ENCODE peak calls at places on chromosomes 4 and X, in eight cellular contexts. E is psoas muscle, M is WTC11, Y is H9, S is cardiac fibroblast, B is neural crest cell, W is body of pancreas, X is GM13977. C is an unnamed sample.

GRCh38 chr4:170414961-170415360 is 325.2 kb upstream of the AADAT start:
- DNase-seq in B (no peak), S (no peak), Y (no peak), M (no peak), X (no peak), E (no peak), W (no peak), C (no peak)

GRCh38 chrX:16914058-16914457 is 32.4 kb upstream of the REPS2 start:
- DNase-seq in M (no peak), S (peak), Y (no peak), E (no peak), B (no peak), W (no peak), X (no peak), C (no peak)

GRCh38 chrX:49838374-49838773 is 9.3 kb downstream of the PAGE4 start:
- DNase-seq in S (peak), Y (peak), B (peak), W (peak), E (no peak), X (peak), M (peak), C (peak)

GRCh38 chrX:40172169-40172979 is 74.6 kb upstream of the BCOR start:
- DNase-seq in M (peak), X (no peak), W (peak), B (no peak), Y (peak), E (peak), S (peak), C (peak)

GRCh38 chr4:38306482-38307071 is 346.4 kb downstream of the PTTG2 start:
- DNase-seq in Y (no peak), E (no peak), X (peak), S (no peak), B (no peak), M (no peak), W (no peak), C (peak)

GRCh38 chr4:76194325-76194724 is 19.3 kb downstream of the SCARB2 start:
- DNase-seq in W (no peak), B (no peak), Y (no peak), S (peak), X (no peak), M (no peak), E (no peak), C (no peak)

GRCh38 chr4:109665783-109666455 is 37.3 kb downstream of the CASP6 start:
- DNase-seq in E (no peak), Y (no peak), X (no peak), W (no peak), M (no peak), B (no peak), S (no peak), C (no peak)

GRCh38 chrX:33987458-33987857 is 144.7 kb downstream of the FAM47A start:
- DNase-seq in W (no peak), X (no peak), M (no peak), E (no peak), B (no peak), Y (no peak), S (no peak), C (no peak)

GRCh38 chrX:104315555-104315954 is 60.8 kb upstream of the ESX1 start:
- DNase-seq in S (peak), M (no peak), W (no peak), B (no peak), Y (no peak), X (no peak), E (no peak), C (no peak)

GRCh38 chrX:136354201-136354600 is 53.4 kb downstream of the ADGRG4 start:
- DNase-seq in B (no peak), M (no peak), E (no peak), Y (no peak), X (no peak), S (no peak), W (no peak), C (no peak)

GRCh38 chr4:6152879-6153705 is 47.3 kb downstream of the JAKMIP1 start:
- DNase-seq in W (no peak), X (no peak), B (no peak), M (no peak), S (no peak), Y (no peak), E (no peak), C (no peak)

GRCh38 chr4:6732441-6733357 is 16.7 kb downstream of the BLOC1S4 start:
- DNase-seq in M (no peak), Y (no peak), S (peak), W (no peak), E (peak), B (no peak), X (no peak), C (no peak)

GRCh38 chr4:55993994-55994657 is 45.4 kb downstream of the CEP135 start:
- DNase-seq in X (peak), W (no peak), E (no peak), Y (no peak), B (no peak), S (no peak), M (no peak), C (peak)

GRCh38 chr4:162909952-162910351 is 256.7 kb downstream of the NAF1 start:
- DNase-seq in S (no peak), W (no peak), Y (no peak), E (no peak), M (no peak), B (no peak), X (no peak), C (no peak)

GRCh38 chrX:115898382-115899001 is 272.1 kb upstream of the AGTR2 start:
- DNase-seq in W (peak), S (peak), E (peak), M (no peak), X (peak), B (no peak), Y (peak), C (peak)

GRCh38 chrX:153519569-153520285 is 2.3 kb downstream of the ATP2B3 start:
- DNase-seq in M (no peak), S (no peak), Y (no peak), B (no peak), W (no peak), X (no peak), E (no peak), C (no peak)

GRCh38 chr4:6087669-6088068 is 69.4 kb upstream of the C4orf50 start:
- DNase-seq in M (peak), W (peak), Y (peak), X (no peak), E (no peak), S (peak), B (peak), C (no peak)

GRCh38 chr4:145438298-145438697 is 43.4 kb upstream of the SMAD1 start:
- DNase-seq in M (no peak), Y (no peak), X (no peak), W (no peak), S (no peak), B (no peak), E (no peak), C (no peak)

GRCh38 chr4:65007841-65008439 is 598.7 kb upstream of the TECRL start:
- DNase-seq in S (peak), W (peak), Y (no peak), B (peak), M (peak), X (peak), E (no peak), C (peak)

GRCh38 chr4:7000421-7001176 is 42.6 kb upstream of the TADA2B start:
- DNase-seq in W (no peak), E (no peak), X (no peak), M (no peak), B (no peak), Y (no peak), S (no peak), C (no peak)

GRCh38 chrX:135168533-135168932 is 2.7 kb downstream of the CT55 start:
- DNase-seq in X (no peak), B (no peak), Y (no peak), E (no peak), M (no peak), W (no peak), S (no peak), C (no peak)

GRCh38 chr4:52824603-52825310 is 37.4 kb upstream of the RASL11B start:
- DNase-seq in M (no peak), Y (peak), B (no peak), S (no peak), E (no peak), W (no peak), X (no peak), C (no peak)

GRCh38 chr4:106971586-106971985 is 64.5 kb downstream of the DKK2 start:
- DNase-seq in S (no peak), Y (no peak), B (no peak), E (no peak), X (no peak), W (no peak), M (no peak), C (no peak)

GRCh38 chr4:56050584-56050983 is 101.8 kb downstream of the CEP135 start:
- DNase-seq in E (no peak), S (no peak), M (no peak), B (no peak), Y (no peak), X (no peak), W (no peak), C (no peak)

GRCh38 chr4:48785302-48785701 is 5.2 kb upstream of the FRYL start:
- DNase-seq in Y (no peak), W (no peak), B (no peak), E (no peak), X (no peak), S (no peak), M (no peak), C (no peak)

GRCh38 chr4:143358923-143359694 is 22.4 kb downstream of the GAB1 start:
- DNase-seq in W (peak), Y (no peak), S (peak), X (peak), M (no peak), E (no peak), B (no peak), C (peak)

GRCh38 chr4:5199912-5200311 is 148.6 kb downstream of the STK32B start:
- DNase-seq in M (no peak), X (no peak), S (no peak), W (no peak), E (no peak), B (no peak), Y (no peak), C (no peak)

GRCh38 chr4:155948541-155948940 is 5.1 kb downstream of the CTSO start:
- DNase-seq in M (no peak), Y (no peak), X (no peak), S (no peak), B (no peak), W (no peak), E (no peak), C (no peak)

GRCh38 chr4:83639849-83640493 is 104.1 kb downstream of the GPAT3 start:
- DNase-seq in E (no peak), B (peak), S (peak), W (peak), M (peak), X (peak), Y (peak), C (peak)

GRCh38 chr4:99201687-99202086 is 17.4 kb downstream of the ADH6 start:
- DNase-seq in Y (no peak), X (no peak), S (peak), B (no peak), E (no peak), M (no peak), W (no peak), C (no peak)

GRCh38 chr4:189974056-189974455 is 33.4 kb downstream of the FRG1 start:
- DNase-seq in W (no peak), Y (no peak), B (no peak), E (no peak), S (peak), X (peak), M (no peak), C (peak)

GRCh38 chrX:44239036-44239435 is 104.4 kb downstream of the EFHC2 start:
- DNase-seq in M (no peak), X (no peak), S (no peak), W (no peak), B (no peak), Y (no peak), E (no peak), C (no peak)

GRCh38 chr4:62948108-62948507 is 1461.1 kb downstream of the TECRL start:
- DNase-seq in Y (no peak), E (no peak), X (no peak), B (no peak), M (no peak), S (no peak), W (no peak), C (no peak)

GRCh38 chr4:168126952-168127351 is 34.6 kb downstream of the ANXA10 start:
- DNase-seq in S (no peak), X (no peak), W (no peak), Y (no peak), B (no peak), M (no peak), E (no peak), C (no peak)

GRCh38 chrX:76184276-76184675 is 11.4 kb downstream of the PBDC1 start:
- DNase-seq in W (no peak), X (no peak), E (no peak), M (no peak), Y (no peak), S (peak), B (no peak), C (no peak)

GRCh38 chrX:22278375-22278774 is 5.7 kb downstream of the CBLL2 start:
- DNase-seq in B (no peak), S (peak), Y (no peak), X (no peak), E (no peak), M (no peak), W (no peak), C (no peak)
- TF ChIP-seq CTCF in B (no peak), S (no peak), Y (peak), X (no peak), E (no peak), M (no peak), W (no peak), C (no peak)

GRCh38 chr4:10347815-10348214 is 109.4 kb downstream of the ZNF518B start:
- DNase-seq in E (no peak), B (no peak), S (no peak), W (no peak), Y (no peak), X (no peak), M (no peak), C (no peak)
- TF ChIP-seq CTCF in E (no peak), B (no peak), S (no peak), W (no peak), Y (no peak), X (no peak), M (no peak), C (no peak)

DNA sequence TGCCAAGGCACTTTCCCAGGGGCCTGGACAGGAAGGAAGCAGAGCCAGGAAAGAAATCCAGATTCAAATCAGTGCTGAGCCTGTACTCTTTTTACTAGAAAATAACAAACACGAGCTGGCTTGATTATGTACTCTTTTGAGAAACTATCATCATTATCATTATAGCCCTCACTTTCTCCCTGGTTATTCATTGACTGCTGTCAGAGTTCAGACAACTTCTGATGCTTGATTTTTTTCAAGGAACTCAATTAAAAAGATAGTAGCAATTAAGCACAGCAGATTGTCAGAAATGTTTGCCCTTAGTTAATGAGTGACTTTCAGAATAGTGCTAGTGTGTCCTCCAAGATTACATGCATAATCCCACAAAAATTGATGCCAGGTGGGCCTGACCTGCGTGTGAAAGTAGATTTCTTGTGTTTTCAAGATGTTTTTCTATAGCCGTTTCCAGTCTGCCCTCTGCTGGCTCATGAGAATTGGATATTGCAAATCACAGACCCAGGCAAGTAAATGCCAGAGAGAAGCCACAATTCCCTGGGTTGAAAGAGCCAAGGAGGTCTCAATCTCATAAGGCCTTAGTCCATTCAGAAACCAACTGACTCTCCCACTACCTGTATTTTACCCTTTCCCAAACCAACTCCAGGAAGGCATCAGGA is 14.3 kb upstream of the PNPLA4 start:
- DNase-seq in Y (peak), W (peak), E (no peak), B (no peak), M (peak), X (no peak), S (peak), C (no peak)
- TF ChIP-seq CTCF in Y (peak), W (no peak), E (peak), B (peak), M (no peak), X (peak), S (peak), C (no peak)

GRCh38 chr4:183354213-183354612 is 32.0 kb upstream of the CLDN24 start:
- DNase-seq in B (no peak), Y (no peak), M (no peak), X (no peak), E (no peak), S (no peak), W (no peak), C (no peak)

GRCh38 chr4:183352546-183352945 is 30.3 kb upstream of the CLDN24 start:
- DNase-seq in M (no peak), B (no peak), W (no peak), E (no peak), Y (no peak), X (no peak), S (no peak), C (no peak)

GRCh38 chr4:183356173-183356825 is 34.1 kb upstream of the CLDN24 start:
- DNase-seq in S (no peak), B (no peak), M (no peak), W (no peak), X (no peak), E (no peak), Y (no peak), C (no peak)

GRCh38 chr4:183355405-183355804 is 33.2 kb upstream of the CLDN24 start:
- DNase-seq in S (peak), B (no peak), M (no peak), X (no peak), Y (no peak), E (no peak), W (no peak), C (no peak)

GRCh38 chr4:183353557-183353956 is 31.3 kb upstream of the CLDN24 start:
- DNase-seq in S (no peak), Y (no peak), W (no peak), M (no peak), X (no peak), E (no peak), B (no peak), C (no peak)
- TF ChIP-seq CTCF in S (no peak), Y (no peak), W (no peak), M (no peak), X (no peak), E (no peak), B (no peak), C (no peak)

GRCh38 chr4:173522160-173522873 is 7.7 kb downstream of the HAND2 start:
- DNase-seq in X (no peak), M (peak), W (peak), Y (peak), B (no peak), S (peak), E (peak), C (no peak)
- TF ChIP-seq CTCF in X (no peak), M (no peak), W (no peak), Y (no peak), B (peak), S (peak), E (no peak), C (no peak)

DNA sequence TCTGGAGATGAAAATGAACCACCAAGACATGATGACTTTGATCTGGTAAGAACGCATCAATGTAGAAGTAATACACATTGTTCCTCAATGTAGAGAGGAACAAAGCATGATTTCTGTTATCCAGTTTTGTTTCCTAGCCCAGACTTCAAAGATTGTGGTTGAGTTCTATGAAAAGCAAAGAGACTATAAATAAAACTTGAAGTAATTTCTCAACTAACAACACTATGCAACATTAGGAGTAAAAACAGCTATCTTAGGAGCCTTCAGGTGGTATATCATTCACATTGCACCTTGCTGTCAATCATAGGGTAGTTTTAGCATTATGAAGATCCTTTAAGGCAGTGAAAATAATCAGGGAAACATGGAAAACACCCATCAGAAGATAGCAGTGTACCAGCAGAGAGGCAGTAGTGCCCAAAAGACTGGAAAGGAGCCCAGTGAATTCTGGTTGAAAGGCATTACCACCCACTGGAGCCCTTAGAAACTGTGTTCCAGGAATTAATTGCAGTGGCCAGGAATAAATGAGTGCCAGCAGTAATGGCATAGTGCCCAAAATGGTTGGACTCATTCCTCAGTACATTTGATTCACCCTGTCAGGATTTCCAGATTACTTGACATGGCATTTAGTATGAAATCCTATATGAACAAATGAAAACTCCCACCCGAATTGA is 300.7 kb upstream of the CXXC4 start:
- DNase-seq in E (no peak), B (no peak), X (peak), Y (no peak), M (no peak), W (no peak), S (no peak), C (peak)
- TF ChIP-seq CTCF in E (no peak), B (no peak), X (no peak), Y (no peak), M (no peak), W (no peak), S (no peak), C (no peak)

C was measured in GM20000.